ENCODE peak calls at places on chromosome 4, in four cellular contexts. O is fibroblast of lung, I is dorsolateral prefrontal cortex, W is upper lobe of right lung. H is an unnamed sample.

GRCh38 chr4:147546341-147546740 is 65.4 kb downstream of the EDNRA start:
- DNase-seq in I (no peak), W (no peak), O (peak; percentile 96), H (no peak)

GRCh38 chr4:36385951-36386561 is 104.6 kb downstream of the DTHD1 start:
- DNase-seq in I (no peak), O (no peak), W (no peak), H (no peak)

GRCh38 chr4:134551348-134551747 is 349.8 kb upstream of the PABPC4L start:
- DNase-seq in I (no peak), O (no peak), W (no peak), H (no peak)

GRCh38 chr4:128904821-128905220 is 95.3 kb downstream of the JADE1 start:
- DNase-seq in O (no peak), I (no peak), W (no peak), H (no peak)

GRCh38 chr4:152534541-152535231 is 1.2 kb downstream of the FBXW7 start:
- DNase-seq in W (peak; percentile 83), O (peak; percentile 26), I (peak; percentile 14), H (peak; percentile 56)

GRCh38 chr4:118772149-118773081 is 63.5 kb downstream of the SEC24D start:
- DNase-seq in W (no peak), O (peak; percentile 48), I (no peak), H (no peak)

GRCh38 chr4:55346851-55347255 is 811 bp downstream of the SRD5A3 start:
- DNase-seq in O (no peak), I (peak; percentile 14), W (no peak), H (peak; percentile 23)

GRCh38 chr4:1053080-1053661 is 41.7 kb downstream of the FGFRL1 start:
- DNase-seq in I (no peak), O (peak; percentile 20), W (peak; percentile 55), H (no peak)

GRCh38 chr4:137307806-137308205 is 224.5 kb downstream of the PCDH18 start:
- DNase-seq in O (peak; percentile 84), I (no peak), W (no peak), H (no peak)

GRCh38 chr4:139553751-139554670 is 2.0 kb downstream of the SETD7 start:
- DNase-seq in O (no peak), W (no peak), I (no peak), H (no peak)

GRCh38 chr4:171721937-171722336 is 91.3 kb upstream of the GALNTL6 start:
- DNase-seq in O (no peak), W (no peak), I (no peak), H (no peak)

GRCh38 chr4:95537181-95537580 is 11.6 kb downstream of the UNC5C start:
- DNase-seq in W (no peak), O (peak; percentile 50), I (no peak), H (no peak)

GRCh38 chr4:174213734-174214101 is 69.7 kb downstream of the FBXO8 start:
- DNase-seq in W (no peak), I (no peak), O (no peak), H (no peak)

GRCh38 chr4:138978600-138978999 is 37.0 kb upstream of the NOCT start:
- DNase-seq in O (no peak), I (no peak), W (no peak), H (no peak)

GRCh38 chr4:7679431-7679830 is 244.7 kb upstream of the PSAPL1 start:
- DNase-seq in W (no peak), O (no peak), I (no peak), H (no peak)

GRCh38 chr4:69858683-69859082 is 1.3 kb downstream of the SULT1E1 start:
- DNase-seq in I (no peak), W (no peak), O (peak; percentile 20), H (no peak)

GRCh38 chr4:114417214-114417613 is 181.4 kb upstream of the UGT8 start:
- DNase-seq in O (no peak), W (no peak), I (no peak), H (no peak)

GRCh38 chr4:39770969-39771724 is 73.2 kb downstream of the UBE2K start:
- DNase-seq in O (no peak), W (no peak), I (no peak), H (no peak)

GRCh38 chr4:136036744-136037143 is 1495.5 kb downstream of the PCDH18 start:
- DNase-seq in O (peak; percentile 78), W (no peak), I (no peak), H (no peak)

GRCh38 chr4:182370491-182370890 is 127.3 kb downstream of the TENM3 start:
- DNase-seq in I (no peak), W (no peak), O (peak; percentile 74), H (no peak)

GRCh38 chr4:126664839-126665238 is 967.9 kb upstream of the INTU start:
- DNase-seq in W (no peak), I (no peak), O (no peak), H (no peak)

GRCh38 chr4:1682860-1683259 is 1.3 kb downstream of the FAM53A start:
- DNase-seq in I (no peak), W (no peak), O (no peak), H (no peak)

GRCh38 chr4:5018096-5018495 is 1.2 kb downstream of the CYTL1 start:
- DNase-seq in W (no peak), I (no peak), O (no peak), H (no peak)

GRCh38 chr4:105520819-105521790 is 31.3 kb upstream of the ARHGEF38 start:
- DNase-seq in I (peak; percentile 6), O (peak; percentile 42), W (no peak), H (peak; percentile 53)

GRCh38 chr4:147765121-147765521 is 33.2 kb downstream of the ARHGAP10 start:
- DNase-seq in I (no peak), W (no peak), O (peak; percentile 34), H (no peak)

GRCh38 chr4:7426525-7427171 is 8.1 kb downstream of the PSAPL1 start:
- DNase-seq in O (no peak), W (peak; percentile 56), I (no peak), H (peak; percentile 25)

GRCh38 chr4:88765729-88766128 is 68.1 kb upstream of the NAP1L5 start:
- DNase-seq in W (no peak), I (no peak), O (peak; percentile 91), H (no peak)

GRCh38 chr4:25913056-25913850 is 767 bp upstream of the SMIM20 start:
- DNase-seq in O (no peak), I (peak; percentile 30), W (peak; percentile 66), H (peak; percentile 55)

GRCh38 chr4:106351016-106351415 is 17.6 kb downstream of the GIMD1 start:
- DNase-seq in O (no peak), I (no peak), W (no peak), H (no peak)

GRCh38 chr4:71049395-71049794 is 55.9 kb downstream of the DCK start:
- DNase-seq in O (no peak), W (no peak), I (no peak), H (no peak)

GRCh38 chr4:73573794-73574528 is 46.3 kb downstream of the RASSF6 start:
- DNase-seq in W (no peak), O (peak; percentile 67), I (no peak), H (peak; percentile 63)

GRCh38 chr4:107261241-107261874 is 225.2 kb upstream of the DKK2 start:
- DNase-seq in I (no peak), W (no peak), O (peak; percentile 64), H (no peak)

GRCh38 chr4:82797048-82797590 is 1.5 kb downstream of the SCD5 start:
- DNase-seq in I (peak; percentile 37), O (no peak), W (no peak), H (no peak)

GRCh38 chr4:139282375-139283075 is 2.5 kb upstream of the MGARP start:
- DNase-seq in I (no peak), O (peak; percentile 85), W (no peak), H (no peak)

GRCh38 chr4:48985976-48986653 is at the start of gene CWH43:
- DNase-seq in I (no peak), O (no peak), W (peak; percentile 61), H (peak; percentile 26)
- TF ChIP-seq CTCF in I (no peak), O (no peak), W (no peak), H (peak; percentile 7)

DNA sequence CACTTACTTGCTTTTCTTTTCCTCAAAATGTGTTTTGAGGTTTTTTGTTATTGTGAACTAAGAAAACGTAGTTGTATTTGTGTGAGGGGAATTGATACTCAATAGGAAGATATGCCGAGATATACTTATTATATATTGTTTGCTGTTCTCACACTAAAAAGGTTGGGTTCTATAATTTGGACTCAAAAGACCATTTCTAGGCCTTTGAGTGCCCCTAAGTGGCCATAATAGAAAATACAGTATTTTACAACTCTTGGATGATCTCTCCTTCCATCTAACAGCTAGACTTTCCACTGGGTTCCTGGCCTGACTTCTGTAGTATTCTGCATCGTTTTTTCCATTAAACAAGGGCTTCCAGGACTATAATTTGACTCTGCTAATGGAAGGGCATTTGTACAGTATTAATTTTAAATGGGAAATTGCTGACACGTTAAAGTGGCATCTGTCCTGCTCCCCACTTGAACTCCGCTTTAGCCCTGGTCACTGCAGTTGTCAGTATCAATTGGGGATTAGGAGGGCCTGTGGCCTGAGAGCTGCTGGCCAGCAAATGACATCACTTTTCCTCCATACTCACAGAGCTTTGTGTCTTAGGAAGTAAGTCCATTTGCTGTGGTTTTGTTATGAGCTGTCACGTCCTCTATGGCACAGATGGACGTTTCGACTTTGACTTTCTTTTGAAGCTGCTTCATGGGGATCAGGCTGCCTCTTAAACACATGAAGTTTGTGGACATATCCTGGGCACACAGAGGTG is 176.9 kb downstream of the SLIT2 start:
- DNase-seq in W (no peak), O (no peak), I (no peak), H (no peak)
- TF ChIP-seq CTCF in W (peak; percentile 17), O (peak; percentile 36), I (peak; percentile 67), H (peak; percentile 21)

GRCh38 chr4:158536833-158537232 is 15.2 kb downstream of the RXFP1 start:
- DNase-seq in O (no peak), I (no peak), W (no peak), H (no peak)
- TF ChIP-seq CTCF in O (no peak), I (no peak), W (no peak), H (no peak)

DNA sequence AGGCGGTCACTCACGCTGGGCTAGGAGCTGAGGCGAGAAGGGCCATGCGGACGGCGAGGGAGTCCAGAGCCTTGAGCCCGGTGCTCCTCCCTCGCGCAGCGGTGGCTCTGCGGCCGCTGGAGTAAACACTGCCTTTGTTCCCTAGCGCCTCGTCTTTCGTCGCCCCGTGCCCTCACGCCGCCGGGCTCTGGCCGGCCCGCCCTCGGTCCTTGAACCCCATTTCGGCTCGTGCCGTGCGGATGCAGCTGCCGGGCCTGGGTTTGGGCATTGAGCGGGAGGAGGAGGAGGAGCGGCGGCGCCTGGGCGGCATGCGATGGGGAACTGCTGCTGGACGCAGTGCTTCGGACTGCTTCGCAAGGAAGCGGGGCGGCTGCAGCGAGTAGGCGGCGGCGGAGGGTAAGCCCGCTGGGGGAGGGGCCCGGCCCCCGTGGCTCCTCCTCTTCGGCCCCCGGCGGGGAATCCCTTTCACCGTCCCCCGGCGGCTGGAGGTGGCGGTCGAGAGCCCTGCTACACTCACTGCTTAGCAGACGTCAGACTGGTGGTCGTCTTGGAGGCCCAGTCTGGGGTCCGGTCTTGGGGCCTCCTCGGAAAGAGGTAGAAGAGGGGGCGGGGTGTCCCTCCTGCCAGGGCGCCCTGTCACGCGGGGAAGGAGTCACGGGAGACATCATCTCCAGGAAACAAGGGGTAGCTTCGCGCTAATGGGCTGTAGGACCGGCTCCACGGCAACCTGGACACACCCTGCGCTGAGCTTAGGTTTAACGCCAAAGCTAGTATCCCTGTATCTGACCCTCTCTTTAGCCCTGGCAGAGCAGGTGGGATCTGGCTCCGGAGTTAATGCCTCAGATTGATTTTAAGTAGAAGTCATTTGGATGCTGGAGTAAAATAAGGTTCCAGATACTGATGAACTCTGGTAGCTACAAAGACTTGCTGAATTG is at the start of gene AP1AR:
- DNase-seq in O (peak; percentile 69), W (peak; percentile 94), I (peak; percentile 78), H (peak; percentile 82)
- TF ChIP-seq CTCF in O (peak; percentile 33), W (peak; percentile 47), I (no peak), H (peak; percentile 27)

H was measured in right lobe of liver.